ENCODE peak calls at places on chromosome 7, in four cellular contexts. Z, C, I and M are unnamed samples. For H3K27me3, the result is how much of the 10 kb centered on the place peaks cover.

GRCh38 chr7:28984631-28985030 is 26.5 kb upstream of the TRIL start:
- DNase-seq in Z (peak), C (peak), I (no peak), M (no peak)

GRCh38 chr7:88278881-88279280 is 27.8 kb downstream of the STEAP4 start:
- DNase-seq in Z (no peak), C (no peak), I (no peak), M (no peak)

GRCh38 chr7:134245253-134245652 is 71.5 kb downstream of the SLC35B4 start:
- DNase-seq in Z (no peak), C (no peak), I (no peak), M (no peak)

GRCh38 chr7:48298779-48299178 is 127.5 kb downstream of the ABCA13 start:
- DNase-seq in Z (peak), C (no peak), I (no peak), M (no peak)

GRCh38 chr7:122423591-122423990 is 119.0 kb upstream of the FEZF1 start:
- DNase-seq in Z (peak), C (no peak), I (no peak), M (no peak)

GRCh38 chr7:106620681-106621080 is 40.3 kb downstream of the CCDC71L start:
- DNase-seq in Z (peak), C (no peak), I (no peak), M (no peak)

GRCh38 chr7:28239823-28240204 is 59.2 kb upstream of the JAZF1 start:
- DNase-seq in Z (no peak), C (no peak), I (no peak), M (no peak)

GRCh38 chr7:116492654-116493109 is 6.9 kb upstream of the CAV2 start:
- DNase-seq in Z (no peak), C (no peak), I (no peak), M (no peak)

GRCh38 chr7:129169171-129169643 is 19.2 kb upstream of the SMO start:
- DNase-seq in Z (no peak), C (peak), I (peak), M (peak)

GRCh38 chr7:2247141-2247985 is 5.3 kb downstream of the NUDT1 start:
- DNase-seq in Z (peak), C (no peak), I (no peak), M (no peak)

GRCh38 chr7:50304158-50304910 is at the start of gene IKZF1:
- DNase-seq in Z (no peak), C (peak), I (peak), M (peak)

GRCh38 chr7:12475362-12476063 is 71.8 kb upstream of the VWDE start:
- DNase-seq in Z (peak), C (no peak), I (no peak), M (no peak)

GRCh38 chr7:141563956-141564623 is 12.9 kb downstream of the AGK start:
- DNase-seq in Z (peak), C (no peak), I (no peak), M (no peak)

GRCh38 chr7:101402081-101402779 is 39.6 kb downstream of the COL26A1 start:
- DNase-seq in Z (peak), C (no peak), I (no peak), M (no peak)

GRCh38 chr7:36316319-36316718 is 73.3 kb upstream of the ANLN start:
- DNase-seq in Z (no peak), C (no peak), I (no peak), M (no peak)

GRCh38 chr7:101595246-101595645 is 33.9 kb downstream of the MYL10 start:
- DNase-seq in Z (no peak), C (no peak), I (no peak), M (no peak)

GRCh38 chr7:149834601-149835000 is 3.6 kb upstream of the ZNF862 start:
- DNase-seq in Z (no peak), C (no peak), I (no peak), M (no peak)

GRCh38 chr7:24884401-24884800 is 95.6 kb downstream of the OSBPL3 start:
- DNase-seq in Z (no peak), C (no peak), I (no peak), M (no peak)

GRCh38 chr7:100604976-100605911 is 3.1 kb downstream of the PCOLCE start:
- DNase-seq in Z (peak), C (peak), I (no peak), M (peak)

GRCh38 chr7:77428777-77429231 is 12.7 kb upstream of the GSAP start:
- DNase-seq in Z (no peak), C (no peak), I (peak), M (no peak)

GRCh38 chr7:148697256-148697841 is 1.4 kb upstream of the CUL1 start:
- DNase-seq in Z (no peak), C (peak), I (peak), M (no peak)

GRCh38 chr7:121244120-121244865 is 84.5 kb upstream of the WNT16 start:
- DNase-seq in Z (no peak), C (no peak), I (no peak), M (no peak)

GRCh38 chr7:127751723-127752448 is 99.9 kb downstream of the SND1 start:
- DNase-seq in Z (no peak), C (no peak), I (no peak), M (no peak)

GRCh38 chr7:134632937-134633540 is 13.6 kb upstream of the BPGM start:
- DNase-seq in Z (peak), C (no peak), I (peak), M (peak)

DNA sequence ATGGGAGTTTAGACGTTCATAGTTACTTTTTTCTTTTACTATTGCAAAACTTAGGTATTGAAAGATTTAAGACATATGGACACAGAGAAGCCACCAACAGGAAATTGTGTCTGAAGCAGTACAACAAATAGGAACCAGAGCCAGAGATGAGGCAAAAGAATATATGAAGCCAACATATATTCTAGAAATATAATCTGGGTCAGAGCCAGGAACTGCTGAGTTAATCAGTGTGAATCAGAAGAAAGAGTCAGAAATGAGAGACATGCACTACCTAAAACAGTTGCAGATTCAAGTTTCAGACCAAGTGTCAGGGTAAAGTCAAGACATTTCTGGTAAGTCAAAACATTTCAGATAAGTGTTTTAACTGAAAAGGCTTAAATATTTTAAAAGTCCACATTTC is 67.7 kb downstream of the DGKB start:
- DNase-seq in Z (peak), C (no peak), I (no peak), M (no peak)
- H3K27ac ChIP-seq in Z (peak), C (no peak), I (no peak), M (no peak)

GRCh38 chr7:151448261-151449252 is 8.6 kb upstream of the CRYGN start:
- DNase-seq in Z (peak), C (peak), I (peak), M (peak)

GRCh38 chr7:151451156-151451555 is 11.2 kb upstream of the CRYGN start:
- DNase-seq in Z (no peak), C (peak), I (no peak), M (no peak)

GRCh38 chr7:151451626-151452025 is 11.7 kb upstream of the CRYGN start:
- DNase-seq in Z (no peak), C (peak), I (no peak), M (no peak)

GRCh38 chr7:151447901-151448260 is 7.9 kb upstream of the CRYGN start:
- DNase-seq in Z (no peak), C (no peak), I (no peak), M (no peak)

DNA sequence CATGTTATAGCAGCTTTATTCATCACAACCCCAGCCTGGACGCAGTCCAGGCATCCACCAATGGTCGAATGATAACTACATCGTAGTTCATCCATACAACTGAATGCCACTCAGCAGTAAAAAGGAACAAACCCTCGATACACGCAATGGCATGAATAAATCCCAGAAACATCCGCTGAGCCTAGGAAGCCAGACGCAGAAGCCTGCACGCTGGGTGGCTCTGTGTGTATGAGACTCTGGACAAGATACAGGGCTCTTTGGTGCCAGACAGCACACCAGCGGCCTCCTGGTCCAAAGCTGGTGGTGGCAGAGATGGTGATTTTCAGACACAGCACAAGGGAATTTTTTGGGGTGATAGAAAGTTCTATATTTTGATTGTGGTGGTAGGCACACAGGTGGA is 10.0 kb upstream of the CRYGN start:
- DNase-seq in Z (no peak), C (no peak), I (no peak), M (no peak)
- H3K27me3 ChIP-seq in Z (under half), C (under half), I (under half), M (under half)

GRCh38 chr7:104973227-104973626 is 40.8 kb upstream of the KMT2E start:
- DNase-seq in Z (no peak), C (no peak), I (no peak), M (no peak)
- H3K27ac ChIP-seq in Z (no peak), C (peak), I (no peak), M (no peak)

GRCh38 chr7:138711007-138711406 is 9.8 kb upstream of the SVOPL start:
- DNase-seq in Z (no peak), C (no peak), I (no peak), M (no peak)
- H3K27me3 ChIP-seq in Z (under half), C (under half), I (under half), M (under half)

GRCh38 chr7:18509491-18509890 is 13.9 kb downstream of the HDAC9 start:
- DNase-seq in Z (no peak), C (no peak), I (no peak), M (no peak)

GRCh38 chr7:18504965-18505364 is 9.4 kb downstream of the HDAC9 start:
- DNase-seq in Z (no peak), C (no peak), I (no peak), M (no peak)

GRCh38 chr7:18511351-18511750 is 15.8 kb downstream of the HDAC9 start:
- DNase-seq in Z (no peak), C (no peak), I (no peak), M (no peak)

GRCh38 chr7:18505870-18506460 is 10.4 kb downstream of the HDAC9 start:
- DNase-seq in Z (no peak), C (no peak), I (no peak), M (no peak)

GRCh38 chr7:18508441-18509427 is 13.2 kb downstream of the HDAC9 start:
- DNase-seq in Z (peak), C (no peak), I (no peak), M (no peak)
- H3K27ac ChIP-seq in Z (peak), C (peak), I (no peak), M (no peak)

DNA sequence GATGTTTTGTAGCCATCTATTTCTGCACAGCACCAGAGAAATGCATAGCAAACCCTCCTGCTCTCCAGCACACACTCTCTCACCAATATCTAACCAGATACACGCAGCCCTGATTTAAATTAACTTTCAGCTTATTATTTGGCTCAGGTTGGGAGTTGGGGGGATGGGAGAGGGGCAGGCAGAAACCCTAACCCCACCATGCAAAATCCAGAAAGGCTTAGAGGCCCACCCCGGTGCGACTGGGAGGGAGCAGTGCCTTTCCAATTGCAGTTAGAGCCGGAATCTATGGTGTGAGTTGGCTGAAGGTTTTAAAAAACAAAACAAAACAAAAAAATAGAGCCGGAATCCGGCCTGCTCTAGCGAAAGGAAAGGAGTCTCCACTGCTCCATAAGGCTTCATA is 3.0 kb downstream of the IGF2BP3 start:
- DNase-seq in Z (no peak), C (no peak), I (no peak), M (no peak)
- H3K27me3 ChIP-seq in Z (under half), C (half or more), I (half or more), M (half or more)